ENCODE peak calls at places on chromosomes 5 and 9, in seven cellular contexts. One of them, this sample, is unnamed.

GRCh38 chr5:56601641-56602071 is 213.7 kb upstream of the MAP3K1 start:
- DNase-seq in H7: no peak
- DNase-seq in AG10803: peak
- DNase-seq in left ventricle myocardium inferior: no peak
- DNase-seq in tibial artery: no peak
- DNase-seq in CD4-positive, CD25-positive, alpha-beta regulatory T cell: no peak
- DNase-seq in lung: no peak
- DNase-seq in this sample: no peak

GRCh38 chr5:173736923-173737412 is 120.5 kb upstream of the BOD1 start:
- DNase-seq in CD4-positive, CD25-positive, alpha-beta regulatory T cell: no peak
- DNase-seq in left ventricle myocardium inferior: no peak
- DNase-seq in AG10803: no peak
- DNase-seq in lung: no peak
- DNase-seq in H7: no peak
- DNase-seq in tibial artery: no peak
- DNase-seq in this sample: no peak

GRCh38 chr5:82879089-82879488 is 198.1 kb downstream of the TMEM167A start:
- DNase-seq in lung: no peak
- DNase-seq in CD4-positive, CD25-positive, alpha-beta regulatory T cell: no peak
- DNase-seq in AG10803: no peak
- DNase-seq in tibial artery: no peak
- DNase-seq in H7: no peak
- DNase-seq in left ventricle myocardium inferior: no peak
- DNase-seq in this sample: no peak

GRCh38 chr5:174937201-174938130 is 213.1 kb downstream of the MSX2 start:
- DNase-seq in lung: no peak
- DNase-seq in CD4-positive, CD25-positive, alpha-beta regulatory T cell: no peak
- DNase-seq in tibial artery: no peak
- DNase-seq in AG10803: no peak
- DNase-seq in H7: no peak
- DNase-seq in left ventricle myocardium inferior: no peak
- DNase-seq in this sample: no peak

GRCh38 chr5:151740336-151740942 is 18.0 kb downstream of the ATOX1 start:
- DNase-seq in lung: peak
- DNase-seq in left ventricle myocardium inferior: peak
- DNase-seq in H7: peak
- DNase-seq in tibial artery: peak
- DNase-seq in CD4-positive, CD25-positive, alpha-beta regulatory T cell: peak
- DNase-seq in AG10803: peak
- DNase-seq in this sample: peak

GRCh38 chr5:150637245-150638052 is 3.0 kb upstream of the SYNPO start:
- DNase-seq in tibial artery: peak
- DNase-seq in H7: peak
- DNase-seq in AG10803: peak
- DNase-seq in lung: no peak
- DNase-seq in left ventricle myocardium inferior: no peak
- DNase-seq in CD4-positive, CD25-positive, alpha-beta regulatory T cell: no peak
- DNase-seq in this sample: peak

GRCh38 chr5:60435808-60436207 is 264.2 kb downstream of the DEPDC1B start:
- DNase-seq in H7: no peak
- DNase-seq in AG10803: no peak
- DNase-seq in lung: no peak
- DNase-seq in CD4-positive, CD25-positive, alpha-beta regulatory T cell: no peak
- DNase-seq in left ventricle myocardium inferior: no peak
- DNase-seq in tibial artery: no peak
- DNase-seq in this sample: no peak

GRCh38 chr9:12748016-12748415 is 26.8 kb upstream of the LURAP1L start:
- DNase-seq in CD4-positive, CD25-positive, alpha-beta regulatory T cell: no peak
- DNase-seq in H7: no peak
- DNase-seq in left ventricle myocardium inferior: no peak
- DNase-seq in AG10803: peak
- DNase-seq in lung: no peak
- DNase-seq in tibial artery: no peak
- DNase-seq in this sample: peak

GRCh38 chr9:75979362-75979761 is 88.9 kb downstream of the PCSK5 start:
- DNase-seq in CD4-positive, CD25-positive, alpha-beta regulatory T cell: no peak
- DNase-seq in tibial artery: no peak
- DNase-seq in lung: no peak
- DNase-seq in H7: peak
- DNase-seq in AG10803: peak
- DNase-seq in left ventricle myocardium inferior: no peak
- DNase-seq in this sample: no peak

GRCh38 chr5:56328753-56329560 is 95.8 kb upstream of the ANKRD55 start:
- DNase-seq in lung: no peak
- DNase-seq in AG10803: no peak
- DNase-seq in left ventricle myocardium inferior: no peak
- DNase-seq in tibial artery: no peak
- DNase-seq in H7: no peak
- DNase-seq in CD4-positive, CD25-positive, alpha-beta regulatory T cell: peak
- DNase-seq in this sample: peak

GRCh38 chr5:82628364-82628910 is 350.3 kb upstream of the RPS23 start:
- DNase-seq in CD4-positive, CD25-positive, alpha-beta regulatory T cell: no peak
- DNase-seq in AG10803: no peak
- DNase-seq in H7: no peak
- DNase-seq in tibial artery: no peak
- DNase-seq in left ventricle myocardium inferior: no peak
- DNase-seq in lung: no peak
- DNase-seq in this sample: no peak

GRCh38 chr5:135400866-135401265 is 1.8 kb upstream of the MACROH2A1 start:
- DNase-seq in H7: peak
- DNase-seq in AG10803: no peak
- DNase-seq in left ventricle myocardium inferior: no peak
- DNase-seq in tibial artery: no peak
- DNase-seq in CD4-positive, CD25-positive, alpha-beta regulatory T cell: no peak
- DNase-seq in lung: no peak
- DNase-seq in this sample: no peak

GRCh38 chr5:138752951-138753793 is at the start of gene CTNNA1:
- DNase-seq in CD4-positive, CD25-positive, alpha-beta regulatory T cell: peak
- DNase-seq in lung: peak
- DNase-seq in left ventricle myocardium inferior: peak
- DNase-seq in H7: peak
- DNase-seq in tibial artery: peak
- DNase-seq in AG10803: peak
- DNase-seq in this sample: peak

GRCh38 chr9:78296208-78296892 is 575 bp upstream of the PSAT1 start:
- DNase-seq in AG10803: peak
- DNase-seq in tibial artery: no peak
- DNase-seq in CD4-positive, CD25-positive, alpha-beta regulatory T cell: no peak
- DNase-seq in left ventricle myocardium inferior: peak
- DNase-seq in lung: peak
- DNase-seq in H7: peak
- DNase-seq in this sample: peak

GRCh38 chr9:123771690-123772089 is 158.2 kb downstream of the DENND1A start:
- DNase-seq in H7: no peak
- DNase-seq in left ventricle myocardium inferior: no peak
- DNase-seq in AG10803: no peak
- DNase-seq in lung: no peak
- DNase-seq in CD4-positive, CD25-positive, alpha-beta regulatory T cell: no peak
- DNase-seq in tibial artery: no peak
- DNase-seq in this sample: no peak

GRCh38 chr5:121841900-121842299 is 9.8 kb upstream of the FTMT start:
- DNase-seq in AG10803: no peak
- DNase-seq in CD4-positive, CD25-positive, alpha-beta regulatory T cell: no peak
- DNase-seq in lung: no peak
- DNase-seq in H7: no peak
- DNase-seq in tibial artery: no peak
- DNase-seq in left ventricle myocardium inferior: no peak
- DNase-seq in this sample: peak

GRCh38 chr9:4904322-4905134 is 80.5 kb upstream of the JAK2 start:
- DNase-seq in AG10803: peak
- DNase-seq in H7: no peak
- DNase-seq in lung: no peak
- DNase-seq in tibial artery: no peak
- DNase-seq in CD4-positive, CD25-positive, alpha-beta regulatory T cell: no peak
- DNase-seq in left ventricle myocardium inferior: no peak
- DNase-seq in this sample: peak
- H3K4me3 ChIP-seq in AG10803: no peak
- H3K4me3 ChIP-seq in H7: no peak
- H3K4me3 ChIP-seq in lung: no peak
- H3K4me3 ChIP-seq in tibial artery: no peak
- H3K4me3 ChIP-seq in CD4-positive, CD25-positive, alpha-beta regulatory T cell: no peak
- H3K4me3 ChIP-seq in left ventricle myocardium inferior: no peak
- H3K4me3 ChIP-seq in this sample: no peak

DNA sequence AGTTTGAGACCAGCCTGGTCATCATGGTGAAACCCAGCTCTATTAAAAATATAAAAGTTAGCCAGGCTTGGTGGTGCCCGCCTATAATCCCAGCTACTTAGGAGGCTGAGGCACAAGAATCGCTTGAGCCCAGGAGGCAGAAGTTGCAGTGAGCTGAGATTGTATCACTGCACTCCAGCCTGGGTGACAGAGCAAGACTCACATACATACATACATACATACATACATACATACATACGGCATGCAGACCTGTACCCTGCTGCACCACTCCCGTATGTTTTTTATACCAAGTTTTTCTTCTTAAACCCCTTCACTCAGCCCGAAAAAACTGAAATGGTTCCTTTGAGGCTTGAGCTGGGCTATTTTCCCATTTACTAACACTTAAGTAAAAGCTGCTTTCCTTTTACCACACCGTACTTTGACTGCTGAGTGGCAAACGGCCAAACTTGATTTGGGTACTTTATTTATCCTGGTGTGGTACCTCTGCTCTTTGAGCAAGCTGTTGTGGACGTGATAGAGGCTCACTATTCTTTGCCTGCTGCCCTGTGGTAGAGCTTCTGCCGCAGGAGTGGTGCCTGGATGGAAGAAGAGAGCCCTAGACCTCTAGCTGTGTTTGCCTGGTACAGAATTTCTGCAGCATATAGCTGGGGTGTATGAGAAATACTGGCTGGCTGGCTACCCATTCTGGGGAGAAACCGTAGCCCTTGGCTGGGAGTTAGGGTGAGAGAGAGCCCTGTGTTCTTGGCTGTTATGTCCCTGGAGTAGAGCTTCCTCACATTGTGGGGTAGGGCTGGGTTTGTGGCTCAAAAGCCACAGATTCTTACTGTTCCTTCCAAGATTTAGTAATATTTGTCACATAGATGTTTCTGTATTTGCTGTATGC is 19.4 kb downstream of the IPO11 start:
- DNase-seq in H7: no peak
- DNase-seq in AG10803: peak
- DNase-seq in lung: peak
- DNase-seq in CD4-positive, CD25-positive, alpha-beta regulatory T cell: no peak
- DNase-seq in left ventricle myocardium inferior: no peak
- DNase-seq in tibial artery: no peak
- DNase-seq in this sample: no peak
- H3K4me3 ChIP-seq in H7: no peak
- H3K4me3 ChIP-seq in AG10803: no peak
- H3K4me3 ChIP-seq in lung: no peak
- H3K4me3 ChIP-seq in CD4-positive, CD25-positive, alpha-beta regulatory T cell: no peak
- H3K4me3 ChIP-seq in left ventricle myocardium inferior: peak
- H3K4me3 ChIP-seq in tibial artery: no peak
- H3K4me3 ChIP-seq in this sample: no peak

DNA sequence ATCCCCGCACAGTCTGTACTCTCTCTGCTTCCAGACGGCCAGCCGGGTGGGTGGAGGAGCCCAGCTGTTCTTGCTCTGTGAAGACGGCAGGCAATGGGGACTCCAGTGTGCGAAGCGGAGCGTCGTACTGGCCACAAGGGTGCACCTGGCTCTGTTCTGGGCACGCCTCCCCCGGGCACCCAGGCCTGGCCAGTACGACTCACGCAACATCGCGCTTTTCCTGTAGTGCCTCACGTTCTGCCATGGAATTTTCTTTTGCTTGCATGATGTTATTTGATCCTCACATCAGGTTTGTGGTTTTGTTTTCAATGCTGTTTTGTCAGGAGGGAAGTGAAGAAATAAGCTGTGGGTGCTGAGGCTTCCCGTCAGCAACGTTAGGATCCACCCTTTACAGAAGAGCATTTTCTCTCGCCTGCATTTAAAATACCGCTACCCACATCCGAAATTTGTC is 311.7 kb downstream of the TRIM36 start:
- DNase-seq in left ventricle myocardium inferior: no peak
- DNase-seq in lung: no peak
- DNase-seq in tibial artery: no peak
- DNase-seq in AG10803: no peak
- DNase-seq in CD4-positive, CD25-positive, alpha-beta regulatory T cell: no peak
- DNase-seq in H7: peak
- DNase-seq in this sample: no peak
- H3K4me3 ChIP-seq in left ventricle myocardium inferior: no peak
- H3K4me3 ChIP-seq in lung: no peak
- H3K4me3 ChIP-seq in tibial artery: no peak
- H3K4me3 ChIP-seq in AG10803: no peak
- H3K4me3 ChIP-seq in CD4-positive, CD25-positive, alpha-beta regulatory T cell: no peak
- H3K4me3 ChIP-seq in H7: no peak
- H3K4me3 ChIP-seq in this sample: no peak

GRCh38 chr9:137422668-137423000 is 328 bp downstream of the EXD3 start:
- DNase-seq in lung: no peak
- DNase-seq in tibial artery: no peak
- DNase-seq in H7: peak
- DNase-seq in AG10803: peak
- DNase-seq in left ventricle myocardium inferior: peak
- DNase-seq in CD4-positive, CD25-positive, alpha-beta regulatory T cell: no peak
- DNase-seq in this sample: no peak

GRCh38 chr9:137426018-137426681 is 3.0 kb downstream of the NOXA1 start:
- DNase-seq in left ventricle myocardium inferior: peak
- DNase-seq in H7: peak
- DNase-seq in tibial artery: no peak
- DNase-seq in AG10803: no peak
- DNase-seq in lung: no peak
- DNase-seq in CD4-positive, CD25-positive, alpha-beta regulatory T cell: no peak
- DNase-seq in this sample: no peak

GRCh38 chr9:137421838-137422667 is 909 bp downstream of the EXD3 start:
- DNase-seq in lung: no peak
- DNase-seq in H7: no peak
- DNase-seq in AG10803: no peak
- DNase-seq in CD4-positive, CD25-positive, alpha-beta regulatory T cell: no peak
- DNase-seq in tibial artery: no peak
- DNase-seq in left ventricle myocardium inferior: peak
- DNase-seq in this sample: no peak

GRCh38 chr9:137423810-137424291 is 658 bp downstream of the NOXA1 start:
- DNase-seq in CD4-positive, CD25-positive, alpha-beta regulatory T cell: no peak
- DNase-seq in tibial artery: no peak
- DNase-seq in H7: peak
- DNase-seq in lung: no peak
- DNase-seq in left ventricle myocardium inferior: peak
- DNase-seq in AG10803: no peak
- DNase-seq in this sample: no peak

DNA sequence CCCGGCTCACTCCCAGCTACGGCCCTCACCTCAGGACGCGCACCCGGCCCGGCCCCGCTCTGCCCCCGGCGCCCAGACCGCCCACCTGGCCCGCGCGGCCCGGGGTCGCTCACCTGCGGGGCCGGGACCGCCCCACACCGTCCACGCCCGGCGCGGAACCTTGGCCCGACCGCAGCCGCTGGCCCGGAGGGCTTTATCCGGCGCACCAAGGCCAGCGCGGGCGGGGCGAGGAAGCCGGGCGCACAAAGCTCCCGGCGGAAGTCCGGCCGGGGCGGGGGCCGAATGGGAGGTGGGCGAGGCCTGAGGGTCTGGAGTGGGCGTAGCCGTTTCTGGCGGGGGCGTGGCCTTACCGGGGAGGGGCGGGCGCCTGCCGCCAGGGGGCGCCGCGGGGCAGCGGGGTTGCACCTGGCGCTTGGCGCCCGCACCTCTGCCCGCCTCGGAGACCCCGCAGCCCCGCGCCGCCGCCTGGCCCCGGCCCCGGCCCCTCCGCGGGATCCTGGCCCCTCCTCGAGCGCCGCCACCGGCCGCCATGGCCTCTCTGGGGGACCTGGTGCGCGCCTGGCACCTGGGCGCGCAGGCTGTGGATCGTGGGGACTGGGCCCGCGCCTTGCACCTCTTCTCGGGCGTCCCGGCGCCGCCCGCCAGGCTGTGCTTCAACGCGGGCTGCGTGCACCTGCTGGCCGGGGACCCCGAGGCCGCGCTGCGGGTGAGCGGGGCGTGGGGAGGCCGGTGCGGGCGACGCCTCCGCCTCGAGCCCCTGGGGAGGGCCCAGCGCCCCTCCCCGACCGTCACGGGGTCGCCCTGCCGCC is at the start of the genes EXD3 and NOXA1:
- DNase-seq in left ventricle myocardium inferior: peak
- DNase-seq in lung: peak
- DNase-seq in AG10803: peak
- DNase-seq in tibial artery: peak
- DNase-seq in CD4-positive, CD25-positive, alpha-beta regulatory T cell: peak
- DNase-seq in H7: peak
- DNase-seq in this sample: peak
- H3K4me3 ChIP-seq in left ventricle myocardium inferior: peak
- H3K4me3 ChIP-seq in lung: peak
- H3K4me3 ChIP-seq in AG10803: peak
- H3K4me3 ChIP-seq in tibial artery: peak
- H3K4me3 ChIP-seq in CD4-positive, CD25-positive, alpha-beta regulatory T cell: peak
- H3K4me3 ChIP-seq in H7: peak
- H3K4me3 ChIP-seq in this sample: peak